ENCODE peak calls at places on chromosomes 3 and 15, in four cellular contexts. One of them, this sample, is unnamed.

GRCh38 chr3:116443096-116443793 is 2.0 kb downstream of the LSAMP start:
- DNase-seq in islet precursor cell: no peak
- DNase-seq in HS-5: no peak
- DNase-seq in T-helper 2 cell: no peak
- DNase-seq in this sample: peak; percentile 38

GRCh38 chr3:12885585-12885934 is 44.2 kb upstream of the RPL32 start:
- DNase-seq in HS-5: no peak
- DNase-seq in T-helper 2 cell: no peak
- DNase-seq in islet precursor cell: no peak
- DNase-seq in this sample: no peak

GRCh38 chr3:46200211-46200610 is 7.9 kb downstream of the CCR1 start:
- DNase-seq in HS-5: no peak
- DNase-seq in T-helper 2 cell: no peak
- DNase-seq in islet precursor cell: no peak
- DNase-seq in this sample: no peak

GRCh38 chr15:29064731-29065130 is 179.0 kb downstream of the APBA2 start:
- DNase-seq in islet precursor cell: peak; percentile 18
- DNase-seq in HS-5: no peak
- DNase-seq in T-helper 2 cell: no peak
- DNase-seq in this sample: no peak

GRCh38 chr15:51024735-51025453 is 69.8 kb downstream of the TNFAIP8L3 start:
- DNase-seq in islet precursor cell: no peak
- DNase-seq in T-helper 2 cell: no peak
- DNase-seq in HS-5: no peak
- DNase-seq in this sample: no peak

GRCh38 chr3:171813897-171814460 is 3.7 kb upstream of the PLD1 start:
- DNase-seq in HS-5: no peak
- DNase-seq in T-helper 2 cell: peak; percentile 70
- DNase-seq in islet precursor cell: no peak
- DNase-seq in this sample: no peak

GRCh38 chr15:54374184-54374947 is 396.1 kb downstream of the UNC13C start:
- DNase-seq in T-helper 2 cell: no peak
- DNase-seq in islet precursor cell: no peak
- DNase-seq in HS-5: no peak
- DNase-seq in this sample: peak; percentile 42

GRCh38 chr15:95973566-95974256 is 356.8 kb upstream of the NR2F2 start:
- DNase-seq in HS-5: no peak
- DNase-seq in T-helper 2 cell: no peak
- DNase-seq in islet precursor cell: no peak
- DNase-seq in this sample: no peak

GRCh38 chr3:116093374-116093773 is 351.9 kb downstream of the LSAMP start:
- DNase-seq in islet precursor cell: no peak
- DNase-seq in T-helper 2 cell: no peak
- DNase-seq in HS-5: no peak
- DNase-seq in this sample: no peak

GRCh38 chr15:73375755-73376305 is 7.1 kb upstream of the HCN4 start:
- DNase-seq in HS-5: no peak
- DNase-seq in islet precursor cell: peak; percentile 73
- DNase-seq in T-helper 2 cell: no peak
- DNase-seq in this sample: no peak

This sample was measured in endodermal cell.